ENCODE peak calls at places on chromosome 5, in four cellular contexts. G, I, X and M are unnamed samples.

GRCh38 chr5:95283022-95283615 is 1.8 kb downstream of the MCTP1 start:
- DNase-seq in G (no peak), I (no peak), X (no peak), M (peak)

GRCh38 chr5:81097733-81098132 is 135.4 kb upstream of the CKMT2 start:
- DNase-seq in G (no peak), I (no peak), X (no peak), M (no peak)

GRCh38 chr5:142334548-142334947 is 9.7 kb upstream of the SPRY4 start:
- DNase-seq in G (no peak), I (no peak), X (no peak), M (no peak)

GRCh38 chr5:180333661-180334060 is 19.5 kb downstream of the GFPT2 start:
- DNase-seq in G (no peak), I (no peak), X (no peak), M (no peak)

GRCh38 chr5:114101153-114101552 is 260.7 kb upstream of the KCNN2 start:
- DNase-seq in G (no peak), I (no peak), X (no peak), M (no peak)

GRCh38 chr5:134917070-134917831 is 12.3 kb downstream of the PCBD2 start:
- DNase-seq in G (no peak), I (no peak), X (no peak), M (no peak)

GRCh38 chr5:56693220-56693579 is 122.1 kb upstream of the MAP3K1 start:
- DNase-seq in G (no peak), I (no peak), X (no peak), M (no peak)

GRCh38 chr5:154248691-154249090 is 58.2 kb downstream of the GALNT10 start:
- DNase-seq in G (no peak), I (no peak), X (no peak), M (no peak)

GRCh38 chr5:78638423-78638822 is 10.1 kb downstream of the LHFPL2 start:
- DNase-seq in G (peak), I (no peak), X (peak), M (peak)

GRCh38 chr5:134224905-134225779 is 731 bp downstream of the PPP2CA start:
- DNase-seq in G (peak), I (peak), X (peak), M (peak)

GRCh38 chr5:148805323-148806290 is 20.8 kb upstream of the ADRB2 start:
- DNase-seq in G (no peak), I (no peak), X (peak), M (no peak)

GRCh38 chr5:143247134-143247815 is 156.2 kb downstream of the NR3C1 start:
- DNase-seq in G (no peak), I (no peak), X (no peak), M (no peak)

GRCh38 chr5:111680737-111681413 is 76.1 kb downstream of the NREP start:
- DNase-seq in G (peak), I (no peak), X (peak), M (peak)

GRCh38 chr5:180343110-180343845 is 9.9 kb downstream of the GFPT2 start:
- DNase-seq in G (no peak), I (no peak), X (no peak), M (no peak)

GRCh38 chr5:163306421-163306820 is 131.0 kb upstream of the CCNG1 start:
- DNase-seq in G (no peak), I (no peak), X (no peak), M (no peak)

GRCh38 chr5:180644129-180644824 is 5.1 kb downstream of the FLT4 start:
- DNase-seq in G (no peak), I (no peak), X (no peak), M (no peak)

GRCh38 chr5:135033026-135033861 is 784 bp downstream of the PITX1 start:
- DNase-seq in G (no peak), I (no peak), X (peak), M (peak)

GRCh38 chr5:113922343-113922742 is 408.8 kb downstream of the YTHDC2 start:
- DNase-seq in G (no peak), I (no peak), X (no peak), M (no peak)

GRCh38 chr5:32508806-32509805 is 64.6 kb upstream of the ZFR start:
- DNase-seq in G (no peak), I (no peak), X (no peak), M (no peak)

GRCh38 chr5:159156839-159157238 is 52.5 kb downstream of the RNF145 start:
- DNase-seq in G (peak), I (peak), X (no peak), M (peak)

GRCh38 chr5:159712672-159713071 is 203.6 kb upstream of the ADRA1B start:
- DNase-seq in G (no peak), I (no peak), X (no peak), M (no peak)

GRCh38 chr5:159682623-159683022 is 233.7 kb upstream of the ADRA1B start:
- DNase-seq in G (no peak), I (no peak), X (no peak), M (no peak)

GRCh38 chr5:37966291-37966690 is 126.5 kb upstream of the GDNF start:
- DNase-seq in G (no peak), I (no peak), X (no peak), M (no peak)

GRCh38 chr5:760363-761205 is 23.9 kb downstream of the ZDHHC11B start:
- DNase-seq in G (no peak), I (no peak), X (no peak), M (no peak)

GRCh38 chr5:5116953-5117352 is 23.2 kb upstream of the ADAMTS16 start:
- DNase-seq in G (no peak), I (no peak), X (no peak), M (no peak)